ENCODE peak calls at places on chromosomes 12 and 14, in six cellular contexts. A, W, Y, X, F and K are unnamed samples.

GRCh38 chr12:103858953-103859601 is 18.0 kb upstream of the NT5DC3 start:
- DNase-seq in Y (peak), X (peak), F (no peak), W (peak), A (peak), K (peak)

GRCh38 chr14:40417777-40418401 is 985.7 kb upstream of the FBXO33 start:
- DNase-seq in F (no peak), X (peak), A (peak), W (no peak), Y (no peak), K (peak)

GRCh38 chr12:92108651-92109050 is 37.0 kb downstream of the BTG1 start:
- DNase-seq in Y (no peak), F (no peak), A (peak), X (peak), W (peak), K (peak)

GRCh38 chr14:67199016-67199415 is 9.8 kb downstream of the GARIN2 start:
- DNase-seq in F (no peak), A (no peak), W (no peak), Y (no peak), X (no peak), K (no peak)

GRCh38 chr14:65330416-65330815 is 82.1 kb upstream of the FUT8 start:
- DNase-seq in A (no peak), X (no peak), Y (no peak), W (no peak), F (no peak), K (no peak)

GRCh38 chr14:52067873-52068740 is 752 bp downstream of the NID2 start:
- DNase-seq in Y (peak), X (no peak), F (no peak), A (no peak), W (peak), K (no peak)

GRCh38 chr12:110228756-110229155 is 52.3 kb upstream of the ATP2A2 start:
- DNase-seq in W (no peak), F (no peak), Y (no peak), X (no peak), A (no peak), K (no peak)

GRCh38 chr14:99363616-99364290 is 91.8 kb upstream of the BCL11B start:
- DNase-seq in X (no peak), A (no peak), Y (no peak), F (no peak), W (no peak), K (no peak)

GRCh38 chr12:112837629-112838191 is 46.2 kb downstream of the RPH3A start:
- DNase-seq in X (peak), W (no peak), F (no peak), Y (no peak), A (no peak), K (peak)

DNA sequence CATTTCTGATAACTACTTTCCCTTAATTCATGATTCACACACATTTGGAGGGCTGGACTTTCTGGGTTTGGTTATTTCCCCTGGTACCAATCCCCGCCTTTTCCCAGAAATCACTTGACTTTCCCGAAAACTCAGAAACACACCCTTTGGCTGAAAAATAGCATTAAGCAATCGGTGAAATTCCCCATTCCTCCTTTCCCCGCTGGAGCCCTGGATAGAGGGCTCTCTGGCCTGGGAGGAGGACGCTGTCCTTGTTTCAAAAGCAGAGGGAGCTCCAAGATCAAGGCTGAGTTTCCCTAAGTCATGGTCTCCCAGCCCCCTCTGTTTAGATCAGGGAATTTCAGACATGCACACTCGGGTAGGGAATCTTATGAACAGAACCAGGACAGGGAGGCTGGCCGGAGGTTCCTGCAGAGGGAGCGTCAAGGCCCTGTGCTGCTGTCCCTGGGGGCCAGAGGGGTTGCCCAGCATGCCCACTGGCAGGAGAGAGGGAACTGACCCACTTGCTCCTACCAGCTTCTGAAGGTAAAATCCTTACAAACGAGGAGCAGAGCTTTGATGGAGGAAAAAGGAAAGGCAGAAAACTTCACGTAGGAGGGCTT is at the start of gene C1S:
- DNase-seq in X (peak), Y (peak), A (peak), F (peak), W (peak), K (no peak)
- TF ChIP-seq CTCF in X (peak), Y (peak), A (peak), F (peak), W (peak), K (no peak)

DNA sequence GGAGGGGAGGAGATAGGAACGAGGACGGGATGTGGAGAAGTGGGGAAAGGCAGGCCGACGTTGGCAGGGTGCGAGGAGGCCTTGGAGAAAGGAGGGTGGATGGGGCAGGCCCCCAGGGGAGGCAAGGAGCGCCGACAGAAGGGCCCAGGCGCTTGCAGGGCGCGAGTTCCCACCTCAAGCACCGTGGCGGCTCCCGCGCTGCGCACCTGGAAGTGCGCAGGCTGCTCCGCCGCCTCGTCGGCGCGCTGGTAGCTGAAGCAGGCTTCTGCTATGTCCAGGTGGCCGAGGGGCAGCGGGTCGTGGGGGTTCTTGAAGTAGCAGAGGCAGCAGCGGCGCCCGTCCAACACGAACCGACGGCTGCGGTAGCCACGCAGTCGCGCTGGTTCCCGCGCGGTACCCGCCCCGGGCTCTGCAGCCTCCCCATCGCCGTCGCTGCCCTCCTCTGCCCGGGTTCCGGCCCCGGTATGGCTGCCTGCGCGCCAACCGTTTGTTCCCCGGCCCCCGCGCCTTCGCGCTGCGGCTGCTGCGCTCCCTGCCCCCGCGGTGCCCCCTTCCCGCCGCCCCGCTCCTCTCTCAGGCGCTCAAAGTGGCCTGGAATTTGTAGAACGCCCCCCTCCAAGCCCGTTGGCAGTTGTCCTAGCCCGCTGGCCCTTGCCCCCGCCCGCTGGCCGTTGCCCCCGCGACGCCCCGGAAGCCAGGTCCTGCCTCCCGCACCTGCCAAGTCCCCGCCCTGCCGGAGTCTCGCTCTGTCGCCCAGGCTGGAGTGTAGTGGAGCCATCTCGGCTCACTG is 1.1 kb upstream of the ACTR6 start:
- DNase-seq in F (peak), Y (peak), A (peak), W (peak), X (peak), K (peak)
- TF ChIP-seq POLR2A in F (no peak), Y (peak), A (peak), W (no peak), X (no peak), K (peak)

DNA sequence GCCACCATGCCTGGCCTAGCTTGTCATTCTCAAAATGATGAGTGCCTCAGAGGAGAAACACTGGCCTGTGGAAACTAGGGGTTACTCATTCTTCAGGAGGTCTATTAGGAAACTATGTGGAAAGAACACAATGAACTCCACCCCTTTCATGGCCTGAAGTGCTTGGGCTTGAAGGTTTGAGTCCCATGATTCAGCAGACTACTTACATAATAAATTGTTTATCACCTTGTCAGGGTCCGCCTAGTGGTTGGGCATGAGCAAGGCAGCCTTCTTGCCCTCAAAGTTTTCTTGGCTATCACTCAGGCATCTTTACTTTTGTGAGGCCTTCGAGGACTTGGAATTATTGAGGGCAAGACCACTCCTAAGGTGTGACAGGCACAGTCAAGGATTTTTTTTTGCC is 251.2 kb downstream of the ACSS3 start:
- DNase-seq in F (no peak), Y (no peak), A (no peak), X (peak), W (no peak), K (peak)
- TF ChIP-seq CTCF in F (peak), Y (no peak), A (no peak), X (no peak), W (no peak), K (peak)

DNA sequence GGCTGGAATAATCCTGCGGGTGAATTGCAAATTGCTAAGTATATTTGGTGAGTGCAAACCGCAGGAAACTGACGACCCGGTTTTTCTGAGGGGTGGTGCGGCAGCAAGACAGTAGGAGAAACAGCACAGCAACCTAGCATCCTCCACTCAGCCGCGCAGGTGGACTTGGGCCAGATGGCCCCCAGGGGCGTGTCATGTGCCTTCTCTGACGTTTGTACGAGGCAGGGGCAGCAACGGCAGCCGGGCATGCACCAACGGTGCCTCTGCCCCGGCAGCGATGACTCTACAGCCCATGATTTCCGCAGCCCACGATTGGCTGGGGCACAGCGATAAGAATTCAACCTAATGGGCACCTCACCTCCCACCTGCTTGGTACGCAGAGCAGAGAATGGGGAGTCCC is 11.1 kb upstream of the CLEC2A start:
- DNase-seq in Y (no peak), A (no peak), F (no peak), W (no peak), X (no peak), K (no peak)
- TF ChIP-seq POLR2A in Y (no peak), A (no peak), F (no peak), W (no peak), X (no peak), K (no peak)

GRCh38 chr12:46165191-46165590 is 103.7 kb downstream of the SLC38A1 start:
- DNase-seq in X (no peak), A (no peak), W (no peak), Y (no peak), F (no peak), K (no peak)

GRCh38 chr12:46167412-46167811 is 101.4 kb downstream of the SLC38A1 start:
- DNase-seq in X (no peak), F (no peak), W (no peak), A (no peak), Y (no peak), K (no peak)

GRCh38 chr12:46164186-46164585 is 104.7 kb downstream of the SLC38A1 start:
- DNase-seq in Y (no peak), W (no peak), X (no peak), A (no peak), F (no peak), K (no peak)

GRCh38 chr12:46174061-46174662 is 94.7 kb downstream of the SLC38A1 start:
- DNase-seq in Y (no peak), F (no peak), A (no peak), X (no peak), W (no peak), K (peak)

DNA sequence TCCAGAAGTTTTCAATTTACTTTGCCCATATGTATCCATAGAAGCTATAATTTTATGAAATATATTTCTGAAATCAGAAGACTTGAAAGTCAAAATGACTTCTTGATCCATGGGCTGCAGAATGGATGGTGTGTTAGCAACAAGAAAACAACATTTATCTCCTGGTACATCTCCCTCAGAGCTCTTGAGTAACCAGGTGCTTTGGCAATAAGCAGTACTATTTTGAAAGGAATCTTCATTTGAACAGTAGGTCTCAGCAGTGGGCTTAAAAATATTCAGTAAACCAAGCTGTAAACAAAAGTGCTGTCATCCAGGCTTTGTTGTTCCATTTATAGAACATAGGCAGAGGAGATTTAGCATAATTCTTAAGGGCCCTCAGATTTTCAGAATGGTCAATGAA is 100.4 kb downstream of the SLC38A1 start:
- DNase-seq in X (no peak), F (no peak), A (no peak), W (no peak), Y (no peak), K (no peak)
- TF ChIP-seq CTCF in X (no peak), F (no peak), A (no peak), W (no peak), Y (no peak), K (no peak)

GRCh38 chr12:89344862-89345202 is 7.5 kb downstream of the DUSP6 start:
- DNase-seq in A (no peak), W (no peak), X (no peak), F (no peak), Y (no peak), K (no peak)

GRCh38 chr12:89345830-89346740 is 6.2 kb downstream of the DUSP6 start:
- DNase-seq in F (peak), Y (peak), X (no peak), W (peak), A (peak), K (peak)

GRCh38 chr12:89347325-89347829 is 4.9 kb downstream of the DUSP6 start:
- DNase-seq in X (no peak), A (no peak), W (no peak), F (no peak), Y (no peak), K (peak)

GRCh38 chr12:89345376-89345775 is 6.9 kb downstream of the DUSP6 start:
- DNase-seq in W (no peak), A (no peak), Y (no peak), X (no peak), F (no peak), K (no peak)

DNA sequence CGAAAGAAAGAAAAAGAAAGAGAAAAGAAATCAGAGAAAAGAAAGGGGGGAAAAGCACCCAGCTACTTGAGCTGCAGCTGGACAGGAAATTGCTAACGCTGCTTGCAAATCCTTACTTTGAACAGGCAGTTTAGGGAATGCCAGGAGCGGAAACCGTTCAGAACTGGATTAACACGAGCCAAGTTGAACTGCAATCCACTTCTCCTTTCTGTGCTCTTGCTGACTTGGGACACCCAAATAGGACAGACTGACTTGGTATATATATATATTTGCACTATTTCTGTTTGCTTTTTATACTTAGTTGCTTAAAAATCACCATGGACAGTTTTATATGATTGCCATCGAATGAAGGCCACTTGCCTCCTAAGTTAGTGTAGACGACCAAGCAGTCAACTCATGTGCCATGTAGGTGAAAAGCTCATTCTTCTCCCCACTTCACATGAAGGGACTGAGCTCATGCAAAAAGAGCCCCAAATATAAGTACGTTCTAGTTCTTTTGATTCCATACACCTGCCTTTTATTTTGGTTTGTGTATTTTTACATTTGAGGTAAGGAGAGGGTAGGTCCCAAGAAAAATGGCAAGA is 5.5 kb downstream of the DUSP6 start:
- DNase-seq in W (peak), Y (peak), F (no peak), X (no peak), A (no peak), K (peak)
- TF ChIP-seq POLR2A in W (no peak), Y (no peak), F (peak), X (no peak), A (no peak), K (peak)

GRCh38 chr12:989751-990278 is 1.2 kb upstream of the ERC1 start:
- DNase-seq in W (peak), F (no peak), X (peak), A (peak), Y (peak), K (peak)
- TF ChIP-seq CTCF in W (no peak), F (no peak), X (no peak), A (no peak), Y (no peak), K (no peak)

GRCh38 chr14:54487771-54488170 is 1.0 kb downstream of the GMFB start:
- DNase-seq in X (peak), F (no peak), A (no peak), Y (no peak), W (no peak), K (no peak)
- TF ChIP-seq POLR2A in X (no peak), F (no peak), A (no peak), Y (no peak), W (no peak), K (no peak)

DNA sequence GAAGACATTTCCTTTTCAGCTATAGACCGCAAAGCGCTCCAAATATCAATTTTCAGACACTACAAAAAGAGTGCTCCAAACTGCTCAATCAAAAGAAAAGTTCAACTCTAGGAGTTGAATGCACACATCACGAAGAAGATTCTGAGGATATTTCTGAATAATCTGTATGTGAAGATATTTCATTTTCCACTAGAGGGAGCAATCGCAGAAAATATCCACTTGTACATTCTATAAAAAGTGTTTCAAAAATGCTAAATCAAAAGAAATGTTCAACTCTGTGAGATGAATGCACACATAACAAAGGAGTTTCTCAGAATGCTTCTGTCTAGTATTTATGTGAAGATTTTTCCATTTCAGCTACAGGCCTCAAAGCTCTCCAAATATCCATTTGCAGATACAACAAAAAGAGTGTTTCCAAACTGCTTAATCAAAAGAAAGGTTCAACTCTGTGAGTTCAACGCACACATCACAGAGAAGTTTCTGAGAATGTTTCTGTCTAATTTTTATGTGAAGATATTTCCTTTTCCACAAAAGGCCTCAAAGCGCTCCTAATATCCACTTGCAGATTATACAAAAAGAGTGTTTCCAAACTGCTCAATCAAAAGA is 643.8 kb upstream of the ALG10B start:
- DNase-seq in X (peak), Y (no peak), A (peak), F (no peak), W (no peak), K (peak)
- TF ChIP-seq CTCF in X (peak), Y (no peak), A (no peak), F (peak), W (no peak), K (peak)